ENCODE peak calls at places on chromosomes 13 and 19, in four cellular contexts. X is Caco-2, V is cardiac fibroblast, O is Kasumi-1. P is an unnamed sample.

GRCh38 chr13:73991884-73992283 is 142.3 kb downstream of the KLF12 start:
- DNase-seq in X (no peak), V (no peak), O (no peak), P (no peak)

GRCh38 chr13:35092751-35093150 is 150.7 kb downstream of the NBEA start:
- DNase-seq in X (no peak), V (no peak), O (no peak), P (no peak)

GRCh38 chr19:14347999-14348889 is 33.0 kb upstream of the ADGRE5 start:
- DNase-seq in X (peak), V (peak), O (peak), P (peak)

GRCh38 chr13:36377822-36378480 is 31.8 kb upstream of the SPART start:
- DNase-seq in X (no peak), V (peak), O (no peak), P (no peak)

GRCh38 chr13:42571895-42572294 is 2.1 kb upstream of the TNFSF11 start:
- DNase-seq in X (no peak), V (no peak), O (no peak), P (no peak)

GRCh38 chr19:1134431-1134830 is 30.6 kb downstream of the GPX4 start:
- DNase-seq in X (no peak), V (peak), O (no peak), P (no peak)

GRCh38 chr19:13011653-13012389 is 16.5 kb downstream of the NFIX start:
- DNase-seq in X (no peak), V (no peak), O (no peak), P (peak)

GRCh38 chr13:28384789-28385188 is 110.1 kb downstream of the FLT1 start:
- DNase-seq in X (no peak), V (no peak), O (no peak), P (no peak)

GRCh38 chr19:1407662-1408299 is 395 bp downstream of the DAZAP1 start:
- DNase-seq in X (no peak), V (no peak), O (no peak), P (no peak)

GRCh38 chr19:50943074-50943828 is 9.6 kb downstream of the KLK5 start:
- DNase-seq in X (no peak), V (no peak), O (no peak), P (no peak)

GRCh38 chr19:35549174-35549788 is 3.9 kb downstream of the TMEM147 start:
- DNase-seq in X (peak), V (peak), O (peak), P (peak)

GRCh38 chr13:33193428-33193974 is 92.1 kb downstream of the STARD13 start:
- DNase-seq in X (no peak), V (no peak), O (no peak), P (no peak)

GRCh38 chr13:43767351-43767901 is 19.3 kb downstream of the ENOX1 start:
- DNase-seq in X (no peak), V (peak), O (no peak), P (no peak)

GRCh38 chr13:32894589-32895001 is 121.6 kb upstream of the KL start:
- DNase-seq in X (no peak), V (peak), O (no peak), P (no peak)

GRCh38 chr13:113419531-113420183 is 33.6 kb downstream of the ADPRHL1 start:
- DNase-seq in X (no peak), V (no peak), O (no peak), P (no peak)

GRCh38 chr19:5218963-5219530 is 121.6 kb downstream of the PTPRS start:
- DNase-seq in X (no peak), V (no peak), O (no peak), P (no peak)

GRCh38 chr19:30222993-30223865 is 149.0 kb upstream of the ZNF536 start:
- DNase-seq in X (no peak), V (no peak), O (no peak), P (peak)

GRCh38 chr13:53200075-53200474 is 171.5 kb downstream of the OLFM4 start:
- DNase-seq in X (no peak), V (no peak), O (no peak), P (no peak)

GRCh38 chr13:72696590-72696989 is 30.8 kb downstream of the MZT1 start:
- DNase-seq in X (no peak), V (peak), O (peak), P (no peak)

GRCh38 chr13:110509971-110510786 is 51.3 kb downstream of the RAB20 start:
- DNase-seq in X (no peak), V (no peak), O (peak), P (no peak)

GRCh38 chr19:40567040-40567749 is 9.5 kb upstream of the SHKBP1 start:
- DNase-seq in X (no peak), V (no peak), O (no peak), P (no peak)

GRCh38 chr13:101784313-101784712 is 331.8 kb downstream of the ITGBL1 start:
- DNase-seq in X (no peak), V (no peak), O (no peak), P (no peak)

GRCh38 chr19:34254552-34255432 is at the start of gene GARRE1:
- DNase-seq in X (peak), V (peak), O (no peak), P (peak)

GRCh38 chr19:35355851-35356460 is 2.3 kb upstream of the FFAR3 start:
- DNase-seq in X (peak), V (peak), O (no peak), P (no peak)

GRCh38 chr19:12779162-12779993 is 4.0 kb upstream of the HOOK2 start:
- DNase-seq in X (no peak), V (peak), O (no peak), P (no peak)

GRCh38 chr13:28707629-28708427 is 10.9 kb downstream of the SLC46A3 start:
- DNase-seq in X (no peak), V (peak), O (peak), P (no peak)

GRCh38 chr13:46332772-46333171 is 54.3 kb downstream of the RUBCNL start:
- DNase-seq in X (no peak), V (no peak), O (peak), P (no peak)

GRCh38 chr13:26557393-26558073 is at the start of gene WASF3:
- DNase-seq in X (no peak), V (peak), O (peak), P (peak)

GRCh38 chr13:22064854-22065646 is 394.2 kb downstream of the FGF9 start:
- DNase-seq in X (no peak), V (no peak), O (no peak), P (no peak)

GRCh38 chr19:35344511-35345031 is 3.1 kb upstream of the FFAR1 start:
- DNase-seq in X (peak), V (no peak), O (no peak), P (no peak)

GRCh38 chr13:107907065-107907464 is 308.3 kb downstream of the LIG4 start:
- DNase-seq in X (no peak), V (no peak), O (no peak), P (no peak)

GRCh38 chr19:45814166-45814780 is 835 bp downstream of the RSPH6A start:
- DNase-seq in X (no peak), V (no peak), O (no peak), P (no peak)

GRCh38 chr13:35716186-35716585 is 239.7 kb upstream of the MAB21L1 start:
- DNase-seq in X (no peak), V (peak), O (no peak), P (no peak)

GRCh38 chr19:51094696-51095279 is 12.1 kb upstream of the KLK14 start:
- DNase-seq in X (no peak), V (peak), O (peak), P (peak)